ENCODE peak calls at places on chromosomes 16 and 17, in five cellular contexts. V is astrocyte of the spinal cord, G is AG04450, A is A549, H is GM23338. F is an unnamed sample.

GRCh38 chr16:84013787-84014569 is 28.6 kb downstream of the SLC38A8 start:
- DNase-seq in V (peak), G (no peak), A (peak), H (peak), F (no peak)

GRCh38 chr17:7988750-7989178 is 13.7 kb upstream of the GUCY2D start:
- DNase-seq in V (peak), G (peak), A (peak), H (peak), F (no peak)

GRCh38 chr16:84196101-84196500 is 5.1 kb downstream of the ADAD2 start:
- DNase-seq in V (no peak), G (no peak), A (no peak), H (no peak), F (no peak)

GRCh38 chr16:67115649-67116048 is 5.9 kb downstream of the PHAF1 start:
- DNase-seq in V (peak), G (peak), A (peak), H (no peak), F (peak)

GRCh38 chr16:50509521-50510341 is 38.5 kb upstream of the NKD1 start:
- DNase-seq in V (peak), G (no peak), A (peak), H (peak), F (no peak)

GRCh38 chr17:30413109-30413508 is 34.4 kb downstream of the CPD start:
- DNase-seq in V (no peak), G (no peak), A (no peak), H (no peak), F (no peak)

GRCh38 chr17:4938670-4939553 is 934 bp downstream of the SLC25A11 start:
- DNase-seq in V (no peak), G (no peak), A (no peak), H (no peak), F (no peak)

GRCh38 chr16:7378024-7378695 is 45.5 kb downstream of the RBFOX1 start:
- DNase-seq in V (no peak), G (no peak), A (no peak), H (no peak), F (no peak)

GRCh38 chr16:2964416-2965223 is 545 bp downstream of the KREMEN2 start:
- DNase-seq in V (no peak), G (no peak), A (peak), H (peak), F (no peak)

GRCh38 chr16:1746693-1747195 is 24.6 kb downstream of the NME3 start:
- DNase-seq in V (no peak), G (no peak), A (peak), H (no peak), F (no peak)

GRCh38 chr16:57873218-57873617 is 70.9 kb upstream of the KIFC3 start:
- DNase-seq in V (no peak), G (no peak), A (no peak), H (peak), F (no peak)

GRCh38 chr17:76048711-76049110 is 21.6 kb upstream of the EVPL start:
- DNase-seq in V (peak), G (no peak), A (no peak), H (peak), F (no peak)

GRCh38 chr17:57669671-57670529 is 75.2 kb downstream of the CCDC182 start:
- DNase-seq in V (no peak), G (no peak), A (no peak), H (no peak), F (no peak)

GRCh38 chr17:38554430-38555350 is 51.1 kb downstream of the SRCIN1 start:
- DNase-seq in V (peak), G (no peak), A (no peak), H (no peak), F (no peak)

GRCh38 chr16:81005644-81006471 is 827 bp downstream of the CMC2 start:
- DNase-seq in V (peak), G (no peak), A (peak), H (peak), F (no peak)

GRCh38 chr16:56610609-56611111 is 2.3 kb downstream of the MT2A start:
- DNase-seq in V (no peak), G (no peak), A (no peak), H (no peak), F (no peak)

GRCh38 chr17:4008082-4008435 is 43.8 kb upstream of the ATP2A3 start:
- DNase-seq in V (no peak), G (no peak), A (no peak), H (peak), F (no peak)

GRCh38 chr16:19809121-19809635 is 75.5 kb downstream of the GPRC5B start:
- DNase-seq in V (peak), G (no peak), A (peak), H (no peak), F (no peak)

GRCh38 chr16:89841275-89841674 is 13.0 kb downstream of the SPIRE2 start:
- DNase-seq in V (no peak), G (no peak), A (no peak), H (no peak), F (no peak)

GRCh38 chr16:1188781-1189189 is 35.9 kb downstream of the CACNA1H start:
- DNase-seq in V (no peak), G (no peak), A (no peak), H (peak), F (no peak)

GRCh38 chr17:39357488-39357887 is 43.9 kb downstream of the FBXL20 start:
- DNase-seq in V (no peak), G (no peak), A (no peak), H (no peak), F (no peak)

GRCh38 chr17:1039511-1040215 is 42.7 kb downstream of the TIMM22 start:
- DNase-seq in V (no peak), G (no peak), A (no peak), H (no peak), F (no peak)

GRCh38 chr17:64024215-64024654 is 3.8 kb upstream of the ICAM2 start:
- DNase-seq in V (no peak), G (no peak), A (no peak), H (no peak), F (no peak)

GRCh38 chr17:38918129-38918913 is 7.1 kb upstream of the LASP1NB start:
- DNase-seq in V (no peak), G (no peak), A (no peak), H (peak), F (no peak)

GRCh38 chr16:48317614-48318013 is 67.6 kb downstream of the SIAH1 start:
- DNase-seq in V (peak), G (no peak), A (peak), H (no peak), F (no peak)

GRCh38 chr17:70071620-70072019 is 3.4 kb upstream of the KCNJ16 start:
- DNase-seq in V (no peak), G (no peak), A (no peak), H (no peak), F (no peak)
- H3K4me3 ChIP-seq in V (no peak), G (no peak), A (no peak), H (no peak), F (no peak)

GRCh38 chr16:70679653-70680494 is 6.0 kb downstream of the MTSS2 start:
- DNase-seq in V (no peak), G (no peak), A (no peak), H (peak), F (no peak)
- TF ChIP-seq CTCF in V (peak), G (peak), A (peak), H (peak), F (peak)

GRCh38 chr16:31427441-31428276 is 501 bp downstream of the COX6A2 start:
- DNase-seq in V (no peak), G (no peak), A (no peak), H (peak), F (no peak)
- H3K4me3 ChIP-seq in V (no peak), G (peak), A (no peak), H (peak), F (peak)

GRCh38 chr16:85302018-85302847 is 190.0 kb upstream of the CIBAR2 start:
- DNase-seq in V (peak), G (no peak), A (no peak), H (no peak), F (no peak)

GRCh38 chr16:85301171-85301690 is 189.0 kb upstream of the CIBAR2 start:
- DNase-seq in V (no peak), G (no peak), A (no peak), H (no peak), F (no peak)

GRCh38 chr16:85302848-85303353 is 190.6 kb upstream of the CIBAR2 start:
- DNase-seq in V (no peak), G (no peak), A (no peak), H (no peak), F (no peak)

GRCh38 chr16:85303354-85303883 is 191.1 kb upstream of the CIBAR2 start:
- DNase-seq in V (peak), G (no peak), A (peak), H (peak), F (no peak)

GRCh38 chr16:85300451-85300968 is 188.2 kb upstream of the CIBAR2 start:
- DNase-seq in V (no peak), G (no peak), A (no peak), H (no peak), F (no peak)
- TF ChIP-seq CTCF in V (no peak), G (no peak), A (no peak), H (no peak), F (no peak)

GRCh38 chr17:82029391-82029790 is 2.1 kb upstream of the RAC3 start:
- DNase-seq in V (no peak), G (no peak), A (no peak), H (no peak), F (no peak)

GRCh38 chr17:82031303-82031884 is at the start of gene RAC3:
- DNase-seq in V (no peak), G (no peak), A (no peak), H (peak), F (no peak)

GRCh38 chr17:82028966-82029365 is 2.5 kb upstream of the RAC3 start:
- DNase-seq in V (no peak), G (no peak), A (no peak), H (no peak), F (no peak)

GRCh38 chr17:82030470-82031302 is 792 bp upstream of the RAC3 start:
- DNase-seq in V (peak), G (peak), A (peak), H (peak), F (no peak)

DNA sequence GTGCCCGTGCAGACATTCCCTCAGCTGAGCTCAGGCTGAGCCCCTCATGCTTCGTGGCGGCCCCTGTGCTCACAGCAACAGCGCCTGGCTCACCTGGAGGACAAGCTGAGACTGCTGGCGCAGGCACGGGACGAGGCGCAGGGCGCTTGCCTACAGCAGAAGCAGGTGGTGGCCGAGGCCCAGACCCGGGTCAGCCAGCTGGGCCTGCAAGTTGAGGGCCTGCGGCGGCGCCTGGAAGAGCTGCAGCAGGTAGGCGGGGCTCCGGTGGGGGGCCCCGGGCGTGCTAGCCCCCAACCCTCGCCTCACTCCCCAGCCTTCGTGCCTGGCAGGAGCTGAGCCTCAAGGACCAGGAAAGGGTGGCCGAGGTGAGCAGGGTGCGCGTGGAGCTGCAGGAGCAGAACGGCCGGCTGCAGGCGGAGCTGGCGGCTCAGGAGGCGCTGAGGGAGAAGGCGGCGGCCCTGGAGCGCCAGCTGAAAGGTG is 1.4 kb upstream of the RAC3 start:
- DNase-seq in V (no peak), G (no peak), A (no peak), H (no peak), F (no peak)
- H3K4me3 ChIP-seq in V (no peak), G (no peak), A (no peak), H (peak), F (no peak)

GRCh38 chr17:77098884-77099545 is 41.8 kb upstream of the SEC14L1 start:
- DNase-seq in V (peak), G (peak), A (no peak), H (no peak), F (peak)

GRCh38 chr17:77100009-77100408 is 40.8 kb upstream of the SEC14L1 start:
- DNase-seq in V (no peak), G (no peak), A (no peak), H (no peak), F (no peak)

GRCh38 chr17:77097772-77098171 is 43.0 kb upstream of the SEC14L1 start:
- DNase-seq in V (no peak), G (no peak), A (no peak), H (no peak), F (no peak)

GRCh38 chr17:77095461-77095860 is 45.3 kb upstream of the SEC14L1 start:
- DNase-seq in V (no peak), G (no peak), A (no peak), H (no peak), F (no peak)

GRCh38 chr17:77096570-77097214 is 44.1 kb upstream of the SEC14L1 start:
- DNase-seq in V (peak), G (no peak), A (peak), H (peak), F (peak)
- TF ChIP-seq CTCF in V (peak), G (peak), A (peak), H (peak), F (peak)

DNA sequence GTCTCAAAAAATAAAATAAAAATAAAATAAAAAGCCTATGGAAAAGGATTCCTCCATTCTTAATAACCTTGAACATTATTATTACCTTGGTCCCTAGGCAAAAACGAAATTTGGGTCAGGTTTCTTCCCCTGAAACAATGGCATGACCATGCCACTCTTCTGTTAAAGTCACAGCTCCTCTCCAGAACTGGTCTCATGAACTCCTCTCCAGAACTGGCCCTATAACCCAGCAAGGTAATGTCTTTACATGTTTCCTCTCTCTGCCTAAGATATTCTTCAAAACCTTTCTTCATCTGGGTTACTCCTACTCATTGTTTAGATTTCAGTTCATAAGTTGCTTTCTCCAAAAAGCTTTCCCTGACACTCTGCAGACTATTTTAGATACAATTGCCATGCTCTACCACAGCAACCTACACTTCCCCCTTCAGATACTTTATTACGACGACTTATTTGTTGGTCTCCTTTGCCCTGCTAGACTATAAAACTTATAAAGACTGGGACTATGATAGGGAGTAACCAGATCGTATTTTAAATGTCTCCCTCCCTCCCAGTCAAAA is 13.5 kb downstream of the TRIM37 start:
- DNase-seq in V (no peak), G (no peak), A (no peak), H (no peak), F (no peak)
- H3K4me3 ChIP-seq in V (no peak), G (peak), A (no peak), H (no peak), F (no peak)

DNA sequence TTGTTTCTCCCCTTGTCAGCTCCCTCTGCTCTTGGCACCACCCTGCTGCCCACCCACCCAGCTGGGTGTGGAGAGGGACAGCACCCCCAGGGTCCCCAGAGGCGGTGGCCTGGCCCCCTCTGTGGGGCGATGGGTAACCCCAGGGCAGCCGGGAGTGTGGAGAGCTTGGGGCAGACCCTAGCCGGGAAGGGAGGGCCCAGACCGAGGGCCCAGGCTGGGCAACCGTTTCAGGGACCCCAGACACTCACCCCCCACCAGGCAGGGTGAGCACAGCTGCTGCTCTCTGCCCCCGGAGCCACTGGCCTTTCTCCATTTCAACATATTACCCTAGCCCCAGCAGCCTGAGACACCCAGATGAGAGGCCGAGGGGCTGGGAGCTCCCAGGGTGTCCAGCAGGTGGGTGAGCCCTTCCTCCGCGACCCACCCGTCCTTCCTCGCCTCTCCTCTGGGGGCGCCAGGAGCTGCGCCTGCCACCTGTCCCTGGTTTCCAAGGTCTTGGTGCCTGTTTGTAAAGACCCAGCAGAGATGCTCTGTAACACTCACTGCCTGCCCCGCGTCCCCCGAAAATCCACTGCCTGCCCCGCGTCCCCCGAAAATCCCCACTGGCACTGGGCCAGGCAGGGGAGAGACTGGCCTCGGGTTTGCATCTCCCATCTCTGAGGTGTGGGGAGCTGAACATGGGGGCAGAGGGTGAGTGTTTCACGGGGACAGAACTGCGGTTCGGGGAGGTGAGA is 45.4 kb downstream of the BAHCC1 start:
- DNase-seq in V (no peak), G (no peak), A (peak), H (peak), F (no peak)
- TF ChIP-seq CTCF in V (peak), G (peak), A (peak), H (peak), F (peak)

F was measured in BJ.